ENCODE peak calls at places on chromosomes 11 and 22, in six cellular contexts. N, I, P, F, L and O are unnamed samples.

GRCh38 chr11:95279921-95280861 is 49.2 kb upstream of the SESN3 start:
- DNase-seq in F (peak), N (no peak), P (no peak), L (no peak), I (peak), O (no peak)

GRCh38 chr11:46519351-46519750 is 74.5 kb downstream of the AMBRA1 start:
- DNase-seq in F (no peak), N (no peak), L (no peak), P (no peak), I (no peak), O (no peak)

GRCh38 chr22:41931701-41932269 is 5.2 kb upstream of the TNFRSF13C start:
- DNase-seq in P (no peak), L (no peak), I (no peak), F (no peak), N (no peak), O (no peak)

GRCh38 chr22:50035976-50036375 is 22.1 kb downstream of the TTLL8 start:
- DNase-seq in P (no peak), I (no peak), N (no peak), F (no peak), L (no peak), O (no peak)

GRCh38 chr11:72234920-72235319 is 9.1 kb downstream of the PHOX2A start:
- DNase-seq in P (no peak), I (no peak), L (no peak), N (no peak), F (no peak), O (no peak)

GRCh38 chr22:24011735-24012068 is 598 bp downstream of the CABIN1 start:
- DNase-seq in I (peak), L (no peak), N (no peak), P (no peak), F (peak), O (no peak)

GRCh38 chr11:130829801-130830562 is 86.3 kb downstream of the SNX19 start:
- DNase-seq in N (peak), L (peak), I (no peak), F (peak), P (no peak), O (no peak)

GRCh38 chr11:2825261-2825885 is 60.2 kb downstream of the CDKN1C start:
- DNase-seq in F (peak), L (peak), I (no peak), N (peak), P (no peak), O (peak)

GRCh38 chr11:2196970-2197770 is 25.6 kb upstream of the TH start:
- DNase-seq in F (peak), P (no peak), I (peak), L (peak), N (peak), O (peak)

GRCh38 chr22:43260818-43261217 is 73.9 kb upstream of the TTLL12 start:
- DNase-seq in P (no peak), I (no peak), N (no peak), L (no peak), F (no peak), O (no peak)

GRCh38 chr22:27412866-27413445 is 388.6 kb downstream of the MN1 start:
- DNase-seq in L (no peak), I (no peak), P (no peak), N (no peak), F (no peak), O (no peak)

GRCh38 chr11:119062779-119063178 is 4.8 kb upstream of the VPS11 start:
- DNase-seq in F (peak), N (no peak), P (no peak), L (peak), I (no peak), O (peak)

GRCh38 chr22:34851918-34852662 is 213.9 kb upstream of the ISX start:
- DNase-seq in F (no peak), L (no peak), N (no peak), I (peak), P (no peak), O (no peak)

GRCh38 chr11:9459573-9460321 is 1.1 kb upstream of the ZNF143 start:
- DNase-seq in P (no peak), F (peak), N (no peak), L (peak), I (peak), O (peak)

GRCh38 chr11:67448220-67448609 is 4.3 kb downstream of the GPR152 start:
- DNase-seq in N (no peak), I (no peak), F (no peak), P (no peak), L (no peak), O (no peak)
- TF ChIP-seq CTCF in N (no peak), I (no peak), F (no peak), P (no peak), L (no peak), O (no peak)

GRCh38 chr11:44176541-44177213 is 81.2 kb downstream of the EXT2 start:
- DNase-seq in N (no peak), F (no peak), L (no peak), I (no peak), P (no peak), O (no peak)

GRCh38 chr11:44179173-44179572 is 83.7 kb downstream of the EXT2 start:
- DNase-seq in P (no peak), L (peak), I (no peak), F (peak), N (no peak), O (peak)

GRCh38 chr11:44177905-44178304 is 82.4 kb downstream of the EXT2 start:
- DNase-seq in I (no peak), P (no peak), L (no peak), N (no peak), F (no peak), O (no peak)

GRCh38 chr11:44180107-44180506 is 84.6 kb downstream of the EXT2 start:
- DNase-seq in I (no peak), P (no peak), L (no peak), F (no peak), N (no peak), O (no peak)

DNA sequence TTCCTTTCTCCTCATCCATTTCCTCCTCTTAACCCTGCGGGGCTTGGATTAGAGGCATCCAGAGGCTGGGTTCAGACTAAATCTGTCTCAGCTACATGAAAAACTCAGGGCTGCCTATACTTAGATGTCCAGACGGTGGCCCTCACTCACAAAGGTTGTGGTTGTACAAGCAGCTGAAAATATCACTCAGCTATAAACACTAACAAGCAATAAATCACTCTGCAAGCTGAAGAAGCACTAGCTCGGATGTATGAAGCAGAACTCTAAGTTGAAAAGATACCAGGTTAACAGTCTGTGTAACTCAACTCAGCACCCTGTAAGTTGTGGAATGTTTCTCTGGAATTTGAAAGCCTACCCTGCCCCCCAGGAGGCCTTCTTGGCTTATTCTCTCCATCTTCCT is 82.9 kb downstream of the EXT2 start:
- DNase-seq in F (peak), P (no peak), N (no peak), I (peak), L (peak), O (peak)
- TF ChIP-seq CTCF in F (no peak), P (no peak), N (peak), I (peak), L (no peak), O (peak)

DNA sequence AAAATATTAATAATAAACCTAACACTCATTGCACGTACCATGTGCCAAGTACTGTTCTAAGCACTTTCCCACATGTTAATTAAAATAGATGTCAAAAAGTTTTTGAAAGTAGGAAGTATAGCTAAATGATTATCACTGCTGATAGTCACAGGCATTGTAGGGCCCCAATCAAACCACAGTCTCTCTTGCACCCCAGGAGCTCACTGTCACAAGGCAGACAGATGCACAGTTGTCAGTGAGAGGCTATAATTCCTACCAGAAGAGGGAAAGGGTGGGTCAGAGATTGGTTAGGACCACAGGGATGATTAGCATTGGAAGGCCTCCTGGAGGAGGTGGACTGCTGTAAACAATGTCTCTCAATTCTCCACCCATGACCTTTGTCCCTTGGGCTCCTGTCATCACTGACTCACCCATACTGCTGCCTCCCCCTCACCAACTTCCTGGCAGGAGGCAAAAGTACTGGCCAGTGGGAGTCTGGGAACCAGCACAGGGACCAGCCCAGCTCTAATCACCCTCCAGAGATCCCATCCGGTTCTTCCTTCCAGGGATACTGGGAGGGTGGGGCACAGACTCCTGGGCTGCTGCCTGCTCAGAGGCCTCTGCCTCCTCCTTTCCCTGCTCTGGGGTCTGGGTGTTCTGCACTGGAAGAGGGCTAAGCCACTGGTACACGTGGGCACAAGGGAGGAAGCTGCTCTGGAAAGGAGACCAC is 1.1 kb upstream of the POLD4 start:
- DNase-seq in L (peak), F (peak), P (peak), N (peak), I (no peak), O (peak)
- TF ChIP-seq CTCF in L (peak), F (peak), P (no peak), N (peak), I (no peak), O (peak)

DNA sequence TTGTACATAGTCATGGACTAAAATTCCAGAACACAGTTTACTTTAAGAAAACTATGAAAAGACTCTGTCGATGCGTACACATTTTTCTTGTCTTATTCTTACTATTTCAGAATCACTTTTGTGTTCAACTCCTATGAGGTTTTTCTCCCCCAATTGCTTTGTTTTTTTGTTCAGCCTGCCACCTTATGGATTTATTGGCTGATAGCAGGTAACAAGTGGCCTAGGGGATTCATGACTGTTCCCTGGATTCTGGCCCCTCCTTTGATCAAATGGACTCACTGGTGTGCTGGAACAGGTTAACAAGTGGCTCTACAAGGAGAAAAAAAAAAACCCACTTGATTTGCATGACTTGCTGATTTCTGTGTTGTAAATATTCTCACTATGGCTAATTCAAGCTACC is 10.6 kb downstream of the MMP20 start:
- DNase-seq in I (peak), N (no peak), L (no peak), F (no peak), P (no peak), O (no peak)
- TF ChIP-seq CTCF in I (peak), N (no peak), L (no peak), F (no peak), P (peak), O (no peak)

GRCh38 chr11:105156720-105157119 is 17.2 kb upstream of the CARD18 start:
- DNase-seq in F (no peak), I (no peak), P (no peak), L (no peak), N (no peak), O (no peak)

GRCh38 chr11:105152556-105152955 is 13.0 kb upstream of the CARD18 start:
- DNase-seq in F (no peak), N (no peak), P (no peak), I (no peak), L (peak), O (no peak)

GRCh38 chr11:105153392-105153791 is 13.8 kb upstream of the CARD18 start:
- DNase-seq in P (no peak), N (no peak), F (no peak), I (no peak), L (no peak), O (no peak)

GRCh38 chr11:105156231-105156630 is 16.7 kb upstream of the CARD18 start:
- DNase-seq in F (no peak), P (no peak), L (no peak), N (no peak), I (peak), O (no peak)

DNA sequence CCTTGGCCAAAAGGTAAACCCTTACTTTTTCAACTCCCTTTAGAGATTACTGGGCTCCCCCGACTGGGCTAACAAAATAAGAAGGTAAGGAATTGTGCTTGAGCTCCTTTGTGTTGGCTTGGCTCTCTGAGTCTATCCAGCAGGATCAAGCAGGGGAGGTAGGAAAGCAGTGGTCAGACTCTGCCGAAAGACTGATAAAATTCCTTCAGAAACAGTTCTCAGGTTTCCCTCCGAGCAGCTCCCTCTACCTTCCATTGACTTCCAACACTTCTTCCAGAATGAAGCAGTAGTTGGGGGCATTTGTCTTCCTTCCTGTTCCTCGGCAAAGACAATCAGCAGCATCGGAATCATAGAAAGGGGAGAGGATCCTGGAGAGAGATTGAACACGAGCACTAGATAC is 16.1 kb upstream of the CARD18 start:
- DNase-seq in P (no peak), L (no peak), N (no peak), I (peak), F (no peak), O (no peak)
- TF ChIP-seq CTCF in P (no peak), L (no peak), N (no peak), I (no peak), F (no peak), O (no peak)

DNA sequence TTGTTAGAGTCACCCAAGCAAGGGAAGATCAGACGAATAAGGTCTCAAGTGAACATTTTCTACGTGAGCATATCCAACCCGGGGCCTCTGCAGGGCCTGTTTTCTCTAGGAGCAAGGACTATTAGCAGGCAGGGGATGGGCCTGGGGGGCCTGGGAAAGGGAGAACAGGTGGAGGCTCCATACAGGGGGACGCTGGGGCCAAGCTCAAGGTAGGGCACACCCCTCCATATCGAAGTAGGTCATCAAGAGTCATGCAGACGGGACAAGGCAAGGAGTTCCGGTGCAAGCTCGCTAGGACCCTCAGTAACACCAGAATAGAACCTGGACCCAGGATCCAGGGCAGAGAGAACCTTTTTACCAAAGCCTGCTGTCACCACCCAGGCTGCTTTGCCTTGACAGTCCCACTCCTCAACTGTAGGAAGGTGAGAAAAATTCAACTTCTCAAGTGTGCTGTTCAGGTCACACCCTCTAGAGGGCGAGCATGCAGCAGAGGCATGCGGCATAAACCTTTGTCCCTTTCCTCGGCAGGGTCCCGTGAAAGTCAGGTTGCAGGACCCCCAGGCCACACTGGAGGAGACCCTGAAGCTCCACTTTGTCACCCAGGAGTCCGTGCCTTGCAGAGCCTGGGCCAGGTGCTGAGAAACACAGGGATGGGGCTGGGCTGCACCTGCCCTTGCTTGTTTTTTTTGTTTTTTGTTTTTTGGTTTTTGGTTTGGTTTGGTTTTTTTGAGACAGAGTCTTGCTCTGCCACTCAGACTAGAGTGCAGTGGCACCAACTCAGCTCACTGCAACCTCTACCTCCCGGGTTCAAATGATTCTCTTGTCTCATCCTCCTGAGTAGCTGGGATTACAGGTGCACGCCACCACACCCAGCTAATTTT is 8.6 kb upstream of the APOBEC3B start:
- DNase-seq in I (peak), F (peak), P (no peak), N (no peak), L (peak), O (no peak)
- TF ChIP-seq CTCF in I (peak), F (peak), P (peak), N (peak), L (peak), O (peak)